ENCODE peak calls at places on chromosome 17, in eight cellular contexts. A is psoas muscle, M is PC-3, U is aorta, K is breast epithelium, O is bronchial epithelial cell, H is activated gamma-delta T cell treated with Interleukin-2 at 50 U/mL for 16 hours, Z is T-helper 1 cell. Y is an unnamed sample.

GRCh38 chr17:46771601-46772012 is 46.9 kb downstream of the WNT3 start:
- DNase-seq in O (no peak), H (no peak), Z (no peak), K (no peak), M (peak), A (no peak), U (peak), Y (no peak)

GRCh38 chr17:56949595-56949994 is 11.3 kb downstream of the COIL start:
- DNase-seq in U (no peak), Z (no peak), M (no peak), O (no peak), K (no peak), H (no peak), A (no peak), Y (no peak)

GRCh38 chr17:34567665-34568064 is 11.7 kb upstream of the TMEM132E start:
- DNase-seq in U (no peak), O (no peak), Z (no peak), M (no peak), H (no peak), A (no peak), K (no peak), Y (no peak)

GRCh38 chr17:68089881-68090280 is 54.3 kb downstream of the KPNA2 start:
- DNase-seq in O (peak), K (no peak), M (peak), H (peak), Z (no peak), U (no peak), A (no peak), Y (no peak)

GRCh38 chr17:82813299-82814051 is 26.3 kb downstream of the ZNF750 start:
- DNase-seq in M (no peak), K (no peak), U (no peak), Z (no peak), A (no peak), H (no peak), O (no peak), Y (no peak)

GRCh38 chr17:28759296-28759865 is 15.6 kb downstream of the TRAF4 start:
- DNase-seq in U (no peak), A (peak), O (no peak), K (peak), Z (no peak), M (no peak), H (no peak), Y (no peak)

GRCh38 chr17:68319420-68320162 is 28.3 kb downstream of the ARSG start:
- DNase-seq in O (no peak), M (no peak), K (no peak), Z (no peak), U (no peak), H (no peak), A (peak), Y (no peak)

GRCh38 chr17:76884995-76885896 is 17.0 kb downstream of the MGAT5B start:
- DNase-seq in Z (no peak), K (no peak), M (no peak), H (no peak), O (no peak), U (no peak), A (no peak), Y (no peak)

GRCh38 chr17:46026045-46026814 is 27.2 kb downstream of the STH start:
- DNase-seq in O (no peak), U (no peak), M (no peak), Z (no peak), K (no peak), A (no peak), H (no peak), Y (no peak)

GRCh38 chr17:39306509-39307212 is 80.9 kb upstream of the STAC2 start:
- DNase-seq in U (no peak), H (no peak), O (no peak), A (no peak), K (no peak), M (no peak), Z (no peak), Y (no peak)

GRCh38 chr17:5237541-5238016 is 2.9 kb upstream of the SCIMP start:
- DNase-seq in M (peak), Z (no peak), U (no peak), O (peak), H (peak), A (no peak), K (peak), Y (no peak)

GRCh38 chr17:29881256-29881655 is 48.8 kb downstream of the SSH2 start:
- DNase-seq in Z (no peak), K (no peak), A (no peak), M (no peak), U (no peak), H (no peak), O (no peak), Y (no peak)

GRCh38 chr17:17994271-17994670 is 21.6 kb downstream of the DRC3 start:
- DNase-seq in M (peak), H (no peak), A (no peak), O (no peak), Z (no peak), U (peak), K (no peak), Y (no peak)

GRCh38 chr17:73338050-73338491 is 26.3 kb upstream of the CDC42EP4 start:
- DNase-seq in Z (no peak), M (no peak), K (no peak), U (peak), O (no peak), A (peak), H (no peak), Y (peak)

GRCh38 chr17:45310380-45311324 is 6.2 kb downstream of the MAP3K14 start:
- DNase-seq in Z (no peak), K (no peak), H (no peak), O (no peak), M (peak), A (peak), U (no peak), Y (no peak)

Y was measured in T1000.